ENCODE peak calls at places on chromosomes 4 and X, in six cellular contexts. A, Z, W, L, F and Y are unnamed samples.
A peak's percentile ranks its signal among the peaks of the same experiment; 100 is the strongest.

GRCh38 chrX:19893722-19894121 is 6.3 kb upstream of the SH3KBP1 start:
- DNase-seq in A (no peak), Z (no peak), W (no peak), L (no peak), F (no peak), Y (no peak)

GRCh38 chr4:177532363-177532762 is 90.1 kb upstream of the AGA start:
- DNase-seq in A (no peak), Z (no peak), W (no peak), L (no peak), F (no peak), Y (no peak)

GRCh38 chrX:70029790-70030189 is 19.9 kb downstream of the AWAT2 start:
- DNase-seq in A (no peak), Z (no peak), W (no peak), L (no peak), F (no peak), Y (no peak)

GRCh38 chrX:72123471-72124185 is 8.1 kb downstream of the RTL5 start:
- DNase-seq in A (peak; percentile 84), Z (no peak), W (peak; percentile 33), L (peak; percentile 66), F (peak; percentile 44), Y (peak; percentile 43)

GRCh38 chr4:98377626-98378025 is 116.4 kb downstream of the RAP1GDS1 start:
- DNase-seq in A (no peak), Z (no peak), W (no peak), L (no peak), F (no peak), Y (no peak)

GRCh38 chr4:151674804-151675290 is 86.0 kb downstream of the GATB start:
- DNase-seq in A (peak; percentile 87), Z (peak; percentile 84), W (peak; percentile 68), L (peak; percentile 83), F (no peak), Y (peak; percentile 36)

GRCh38 chr4:24434193-24434728 is 150.1 kb downstream of the DHX15 start:
- DNase-seq in A (no peak), Z (no peak), W (no peak), L (peak; percentile 49), F (no peak), Y (no peak)

GRCh38 chrX:115023139-115023538 is 5.7 kb upstream of the IL13RA2 start:
- DNase-seq in A (no peak), Z (no peak), W (no peak), L (peak; percentile 32), F (no peak), Y (no peak)

GRCh38 chrX:10519761-10520160 is 100.6 kb downstream of the MID1 start:
- DNase-seq in A (no peak), Z (no peak), W (no peak), L (no peak), F (no peak), Y (no peak)

GRCh38 chrX:123424546-123424945 is 240.5 kb downstream of the GRIA3 start:
- DNase-seq in A (no peak), Z (no peak), W (no peak), L (no peak), F (no peak), Y (no peak)

GRCh38 chrX:118521435-118521834 is 25.8 kb downstream of the DOCK11 start:
- DNase-seq in A (no peak), Z (no peak), W (no peak), L (no peak), F (no peak), Y (no peak)

GRCh38 chr4:83208776-83209365 is 75.7 kb downstream of the COQ2 start:
- DNase-seq in A (no peak), Z (no peak), W (no peak), L (no peak), F (no peak), Y (no peak)

GRCh38 chr4:85776579-85776978 is 301.6 kb downstream of the ARHGAP24 start:
- DNase-seq in A (no peak), Z (no peak), W (no peak), L (no peak), F (no peak), Y (no peak)

GRCh38 chr4:156781852-156782251 is 189.7 kb downstream of the PDGFC start:
- DNase-seq in A (no peak), Z (no peak), W (no peak), L (no peak), F (no peak), Y (no peak)

GRCh38 chrX:120251471-120252011 is 929 bp downstream of the ZBTB33 start:
- DNase-seq in A (peak; percentile 32), Z (no peak), W (no peak), L (peak; percentile 33), F (no peak), Y (peak; percentile 17)

GRCh38 chrX:70477734-70478075 is 33.1 kb downstream of the DLG3 start:
- DNase-seq in A (no peak), Z (no peak), W (no peak), L (no peak), F (no peak), Y (no peak)

GRCh38 chrX:28039258-28039657 is 58.0 kb upstream of the DCAF8L1 start:
- DNase-seq in A (no peak), Z (no peak), W (no peak), L (no peak), F (no peak), Y (no peak)

GRCh38 chrX:70434352-70434866 is 10.2 kb upstream of the DLG3 start:
- DNase-seq in A (peak; percentile 90), Z (peak; percentile 90), W (peak; percentile 86), L (peak; percentile 89), F (peak; percentile 87), Y (peak; percentile 86)

GRCh38 chrX:104270916-104271512 is 16.3 kb upstream of the ESX1 start:
- DNase-seq in A (peak; percentile 69), Z (no peak), W (no peak), L (peak; percentile 38), F (peak; percentile 31), Y (peak; percentile 23)

GRCh38 chr4:83269256-83269655 is 15.3 kb downstream of the COQ2 start:
- DNase-seq in A (no peak), Z (no peak), W (no peak), L (no peak), F (no peak), Y (no peak)

DNA sequence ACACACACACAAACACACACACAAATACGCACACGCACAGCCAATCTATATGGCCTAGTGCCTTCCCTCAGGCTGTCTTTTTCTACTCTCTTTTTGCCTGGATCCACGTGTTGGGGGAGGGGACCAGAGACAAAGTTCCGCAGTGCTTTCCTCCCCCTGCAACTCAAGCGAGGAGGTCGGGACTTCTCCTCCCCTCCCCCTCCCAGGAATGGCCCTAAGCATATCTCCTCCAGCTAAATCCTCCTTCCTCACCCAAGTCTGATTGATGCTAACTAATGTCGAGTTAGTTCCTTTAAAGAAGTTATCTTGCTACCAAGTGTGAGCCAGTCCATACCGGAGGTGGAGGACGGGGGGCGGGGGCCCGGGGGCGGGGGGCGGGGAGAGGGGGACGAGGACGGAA is 141.2 kb upstream of the ZIC3 start:
- DNase-seq in A (peak; percentile 73), Z (no peak), W (no peak), L (no peak), F (no peak), Y (no peak)
- H3K4me3 ChIP-seq in A (peak overlapping the region; percentile 60), Z (no peak overlapping the region), W (no peak overlapping the region), L (no peak overlapping the region), F (no peak overlapping the region), Y (no peak overlapping the region)

GRCh38 chr4:78171482-78171881 is 114.4 kb downstream of the FRAS1 start:
- DNase-seq in A (peak; percentile 78), Z (no peak), W (no peak), L (no peak), F (no peak), Y (no peak)
- TF ChIP-seq CTCF in A (peak; percentile 68), Z (no peak), W (no peak), L (peak; percentile 3), F (no peak), Y (no peak)

DNA sequence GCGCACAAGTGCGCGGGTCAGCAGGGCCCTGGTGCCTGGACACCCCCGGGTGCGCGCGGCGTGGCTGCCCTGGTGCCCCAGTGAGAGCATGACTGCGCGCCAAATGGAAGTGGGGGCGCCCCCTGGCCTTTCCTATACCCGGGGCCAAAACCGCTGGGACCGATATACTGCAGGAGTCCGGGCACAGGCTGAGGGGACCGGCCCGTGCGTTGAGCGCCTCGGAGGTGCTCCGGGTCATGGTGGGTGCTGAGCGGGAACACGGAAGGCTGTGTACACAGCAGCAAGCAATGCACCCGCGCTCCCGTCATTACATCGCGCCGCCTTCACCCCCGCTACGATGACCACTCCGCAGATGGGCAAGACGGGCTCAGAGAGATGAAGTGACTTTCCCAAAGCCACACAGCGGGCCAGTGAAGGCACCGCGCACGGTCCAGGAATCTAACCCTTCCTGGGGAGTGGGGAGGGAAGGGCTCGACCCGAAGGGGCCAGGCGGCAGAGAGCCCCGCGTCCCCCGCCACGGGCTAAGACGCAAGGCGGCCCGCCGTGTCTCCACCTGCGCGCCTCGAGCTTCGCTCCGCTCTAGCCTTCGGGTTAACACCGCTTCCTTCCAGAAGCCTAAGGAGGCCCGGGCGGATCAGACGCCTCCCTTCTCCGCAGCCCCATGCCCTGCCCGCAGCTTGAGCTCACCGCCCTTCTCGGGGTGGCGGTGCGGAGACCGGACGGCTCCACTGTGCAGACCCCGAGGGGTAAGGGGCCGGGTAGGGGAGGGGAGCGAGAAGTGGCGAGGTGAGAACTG is 11.3 kb downstream of the HMX1 start:
- DNase-seq in A (peak; percentile 76), Z (peak; percentile 67), W (no peak), L (no peak), F (no peak), Y (no peak)
- H3K27me3 ChIP-seq in A (peaks cover 99% of the 10 kb centered on the region), Z (peaks cover 100% of the 10 kb centered on the region), W (peaks cover 15% of the 10 kb centered on the region), L (peaks cover 97% of the 10 kb centered on the region), F (peaks cover 100% of the 10 kb centered on the region), Y (peaks cover 100% of the 10 kb centered on the region)

DNA sequence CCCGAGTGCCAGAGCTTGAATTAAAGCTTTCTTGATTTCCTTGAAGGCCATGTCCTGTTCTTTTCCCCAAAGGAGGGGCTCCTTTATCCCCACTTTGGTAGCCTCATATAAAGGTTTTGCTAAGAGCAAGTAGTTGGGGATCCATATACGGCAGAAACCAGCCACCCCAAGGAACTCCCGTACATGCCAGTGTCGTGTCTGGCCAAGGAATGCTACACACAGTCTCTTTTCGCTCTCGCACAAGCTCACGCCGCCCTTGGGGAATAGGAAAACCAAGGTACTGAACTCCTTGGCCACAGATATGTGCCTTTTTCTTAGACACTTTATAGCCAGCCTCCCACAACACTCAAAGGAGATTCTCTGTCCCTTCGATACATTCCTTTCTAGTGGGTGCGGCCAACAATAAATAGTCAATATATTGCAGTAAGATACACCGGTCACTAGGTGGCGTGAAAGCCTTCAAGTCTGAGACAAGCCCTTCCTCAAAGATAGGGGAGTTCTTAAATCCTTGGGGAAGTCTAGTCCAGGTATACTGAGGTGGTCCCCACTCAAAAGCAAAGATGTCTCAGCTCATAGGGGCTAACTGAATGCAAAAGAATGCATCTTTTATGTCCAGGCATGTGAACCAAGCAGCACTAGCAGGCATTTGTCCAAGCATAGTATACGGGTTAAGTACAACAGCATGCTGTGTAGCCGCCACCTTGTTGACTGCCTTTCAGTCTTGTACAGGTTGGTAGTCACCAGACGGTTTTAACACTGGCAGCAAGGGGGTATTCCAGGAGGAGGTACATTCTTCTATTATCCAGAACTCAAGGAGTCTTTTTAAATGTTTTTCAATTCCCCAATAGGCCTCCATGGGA is 57.8 kb upstream of the XAGE1B start:
- DNase-seq in A (peak; percentile 80), Z (no peak), W (no peak), L (peak; percentile 71), F (no peak), Y (no peak)
- H3K4me3 ChIP-seq in A (no peak overlapping the region), Z (no peak overlapping the region), W (no peak overlapping the region), L (no peak overlapping the region), F (peak overlapping the region; percentile 29), Y (no peak overlapping the region)